ENCODE peak calls at places on chromosomes 6 and 20, in five cellular contexts. F, E, T, V and A are unnamed samples.

GRCh38 chr6:139249387-139249786 is 42.4 kb downstream of the TXLNB start:
- DNase-seq in F (no peak), E (no peak), T (peak), V (no peak), A (no peak)

GRCh38 chr6:33577718-33578117 is 2.4 kb downstream of the BAK1 start:
- DNase-seq in F (no peak), E (no peak), T (no peak), V (no peak), A (no peak)

GRCh38 chr20:6925744-6926278 is 158.3 kb downstream of the BMP2 start:
- DNase-seq in F (no peak), E (no peak), T (no peak), V (no peak), A (no peak)

GRCh38 chr20:61316351-61316750 is 64.3 kb downstream of the CDH4 start:
- DNase-seq in F (no peak), E (no peak), T (no peak), V (no peak), A (no peak)

GRCh38 chr20:48732081-48732829 is 95.5 kb downstream of the PREX1 start:
- DNase-seq in F (no peak), E (no peak), T (no peak), V (no peak), A (no peak)

GRCh38 chr6:16481680-16482079 is 243.3 kb downstream of the GMPR start:
- DNase-seq in F (peak), E (no peak), T (no peak), V (no peak), A (no peak)

GRCh38 chr6:134813146-134813545 is 136.8 kb downstream of the ALDH8A1 start:
- DNase-seq in F (no peak), E (no peak), T (peak), V (no peak), A (peak)

GRCh38 chr6:40378071-40378724 is 209.0 kb downstream of the LRFN2 start:
- DNase-seq in F (no peak), E (no peak), T (no peak), V (no peak), A (no peak)

GRCh38 chr6:139965393-139965792 is 590.9 kb upstream of the CITED2 start:
- DNase-seq in F (no peak), E (no peak), T (peak), V (no peak), A (no peak)

GRCh38 chr6:7169296-7169721 is 61.5 kb downstream of the RREB1 start:
- DNase-seq in F (no peak), E (no peak), T (peak), V (no peak), A (no peak)

GRCh38 chr20:36398515-36398914 is 92.4 kb downstream of the DLGAP4 start:
- DNase-seq in F (no peak), E (no peak), T (no peak), V (no peak), A (no peak)

GRCh38 chr6:154792761-154793160 is 59.5 kb downstream of the SCAF8 start:
- DNase-seq in F (no peak), E (no peak), T (no peak), V (no peak), A (no peak)

GRCh38 chr6:43248791-43249190 is 5.5 kb downstream of the TTBK1 start:
- DNase-seq in F (no peak), E (no peak), T (no peak), V (no peak), A (no peak)

GRCh38 chr20:53713328-53714056 is 119.9 kb upstream of the ZNF217 start:
- DNase-seq in F (no peak), E (no peak), T (no peak), V (no peak), A (no peak)

GRCh38 chr20:54148947-54149764 is 24.6 kb downstream of the CYP24A1 start:
- DNase-seq in F (no peak), E (no peak), T (no peak), V (no peak), A (peak)

GRCh38 chr20:32179934-32180333 is 27.6 kb downstream of the PLAGL2 start:
- DNase-seq in F (no peak), E (no peak), T (no peak), V (no peak), A (no peak)

GRCh38 chr6:170085475-170086401 is 205.1 kb downstream of the DLL1 start:
- DNase-seq in F (no peak), E (no peak), T (no peak), V (no peak), A (no peak)

GRCh38 chr20:49672109-49672681 is 41.5 kb downstream of the B4GALT5 start:
- DNase-seq in F (no peak), E (no peak), T (no peak), V (no peak), A (peak)

GRCh38 chr6:16947461-16948159 is 154.2 kb upstream of the STMND1 start:
- DNase-seq in F (no peak), E (peak), T (peak), V (no peak), A (peak)

GRCh38 chr20:47066484-47067270 is 172.0 kb downstream of the EYA2 start:
- DNase-seq in F (no peak), E (no peak), T (peak), V (no peak), A (no peak)

GRCh38 chr6:89297695-89298351 is 17.3 kb downstream of the GABRR2 start:
- DNase-seq in F (peak), E (peak), T (peak), V (no peak), A (peak)

GRCh38 chr6:35757461-35758123 is 18.8 kb upstream of the CLPSL2 start:
- DNase-seq in F (no peak), E (no peak), T (peak), V (no peak), A (no peak)
- TF ChIP-seq CTCF in F (no peak), E (peak), T (peak), V (peak), A (peak)

GRCh38 chr20:43916875-43917371 is 2.3 kb downstream of the TOX2 start:
- DNase-seq in F (no peak), E (no peak), T (no peak), V (no peak), A (no peak)
- H3K4me3 ChIP-seq in F (no peak), E (peak), T (no peak), V (no peak), A (peak)

GRCh38 chr6:29792123-29793035 is 35.2 kb upstream of the HLA-G start:
- DNase-seq in F (peak), E (no peak), T (peak), V (peak), A (no peak)
- TF ChIP-seq CTCF in F (no peak), E (peak), T (peak), V (peak), A (peak)

GRCh38 chr6:5999688-6000608 is 6.8 kb downstream of the NRN1 start:
- DNase-seq in F (no peak), E (no peak), T (no peak), V (no peak), A (no peak)
- H3K4me3 ChIP-seq in F (no peak), E (no peak), T (no peak), V (no peak), A (no peak)

GRCh38 chr20:62910217-62910766 is 16.0 kb downstream of the DIDO1 start:
- DNase-seq in F (no peak), E (no peak), T (no peak), V (no peak), A (no peak)
- TF ChIP-seq CTCF in F (no peak), E (no peak), T (no peak), V (no peak), A (no peak)

DNA sequence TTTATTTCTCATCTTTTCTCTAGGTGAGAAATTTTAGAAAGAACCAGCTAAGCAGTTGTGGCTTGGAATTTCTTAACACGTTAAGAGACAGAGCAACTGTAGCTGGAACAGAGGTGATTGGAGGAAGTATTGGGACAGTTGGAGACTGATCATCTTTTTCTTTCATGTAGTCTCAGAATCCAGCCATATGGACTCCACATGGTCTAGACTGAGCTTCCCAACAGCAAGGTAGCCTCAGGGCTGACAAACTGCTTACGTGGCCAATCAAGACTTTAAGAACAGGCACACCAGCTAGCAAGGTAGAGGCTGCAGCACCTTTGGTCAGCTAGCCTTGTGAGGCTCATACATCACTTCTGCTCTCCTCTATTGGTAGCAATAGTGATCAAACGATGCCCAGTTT is 590.5 kb upstream of the SLC35B3 start:
- DNase-seq in F (no peak), E (peak), T (no peak), V (no peak), A (no peak)
- H3K4me3 ChIP-seq in F (no peak), E (no peak), T (no peak), V (no peak), A (no peak)